ENCODE peak calls at places on chromosomes 5 and 9, in four cellular contexts. E is K562, R is GM12878, O is HepG2. K is an unnamed sample.

GRCh38 chr9:20479419-20480155 is 142.7 kb downstream of the MLLT3 start:
- DNase-seq in O (no peak), R (peak), E (no peak), K (no peak)

GRCh38 chr5:96687812-96688453 is 25.8 kb downstream of the CAST start:
- DNase-seq in E (peak), O (peak), R (no peak), K (peak)

GRCh38 chr5:109987970-109988369 is 298.2 kb downstream of the MAN2A1 start:
- DNase-seq in O (no peak), R (no peak), E (no peak), K (no peak)

GRCh38 chr9:128495804-128496417 is 8.6 kb upstream of the GLE1 start:
- DNase-seq in R (no peak), O (peak), E (no peak), K (peak)

GRCh38 chr9:5951686-5952211 is 61.1 kb downstream of the MLANA start:
- DNase-seq in O (no peak), R (no peak), E (no peak), K (no peak)

GRCh38 chr9:95770653-95771131 is 104.8 kb upstream of the ERCC6L2 start:
- DNase-seq in O (no peak), E (no peak), R (no peak), K (no peak)

GRCh38 chr9:109918359-109919163 is 138.6 kb downstream of the PALM2AKAP2 start:
- DNase-seq in R (peak), E (no peak), O (no peak), K (no peak)

GRCh38 chr9:14027114-14027812 is 286.7 kb downstream of the NFIB start:
- DNase-seq in R (no peak), E (no peak), O (no peak), K (no peak)

GRCh38 chr5:133485468-133485867 is 126.9 kb downstream of the FSTL4 start:
- DNase-seq in E (no peak), R (no peak), O (no peak), K (no peak)

GRCh38 chr5:151156732-151157402 is 712 bp downstream of the ANXA6 start:
- DNase-seq in R (no peak), O (no peak), E (no peak), K (no peak)

GRCh38 chr5:113123563-113123962 is 147.0 kb downstream of the DCP2 start:
- DNase-seq in O (peak), E (no peak), R (no peak), K (peak)

GRCh38 chr9:38177680-38178079 is 108.7 kb upstream of the SHB start:
- DNase-seq in R (no peak), O (no peak), E (no peak), K (no peak)

GRCh38 chr5:73637565-73637964 is 11.6 kb downstream of the ARHGEF28 start:
- DNase-seq in R (no peak), E (no peak), O (no peak), K (no peak)

GRCh38 chr5:111076076-111076475 is 4.6 kb downstream of the TSLP start:
- DNase-seq in E (no peak), R (no peak), O (no peak), K (no peak)
- TF ChIP-seq CHD4 in E (no peak), R (no peak), O (no peak), K (no peak)

GRCh38 chr5:10760033-10760975 is 730 bp downstream of the DAP start:
- DNase-seq in R (no peak), E (peak), O (peak), K (peak)
- TF ChIP-seq CHD4 in R (no peak), E (no peak), O (no peak), K (no peak)

GRCh38 chr9:124447297-124447661 is 3.0 kb upstream of the ADGRD2 start:
- DNase-seq in R (no peak), O (no peak), E (no peak), K (no peak)

GRCh38 chr9:124450931-124451661 is 845 bp downstream of the ADGRD2 start:
- DNase-seq in E (no peak), O (no peak), R (no peak), K (no peak)

GRCh38 chr9:124450241-124450924 is at the start of gene ADGRD2:
- DNase-seq in R (no peak), O (no peak), E (peak), K (no peak)

GRCh38 chr9:124448019-124448418 is 2.2 kb upstream of the ADGRD2 start:
- DNase-seq in O (no peak), R (no peak), E (no peak), K (no peak)

DNA sequence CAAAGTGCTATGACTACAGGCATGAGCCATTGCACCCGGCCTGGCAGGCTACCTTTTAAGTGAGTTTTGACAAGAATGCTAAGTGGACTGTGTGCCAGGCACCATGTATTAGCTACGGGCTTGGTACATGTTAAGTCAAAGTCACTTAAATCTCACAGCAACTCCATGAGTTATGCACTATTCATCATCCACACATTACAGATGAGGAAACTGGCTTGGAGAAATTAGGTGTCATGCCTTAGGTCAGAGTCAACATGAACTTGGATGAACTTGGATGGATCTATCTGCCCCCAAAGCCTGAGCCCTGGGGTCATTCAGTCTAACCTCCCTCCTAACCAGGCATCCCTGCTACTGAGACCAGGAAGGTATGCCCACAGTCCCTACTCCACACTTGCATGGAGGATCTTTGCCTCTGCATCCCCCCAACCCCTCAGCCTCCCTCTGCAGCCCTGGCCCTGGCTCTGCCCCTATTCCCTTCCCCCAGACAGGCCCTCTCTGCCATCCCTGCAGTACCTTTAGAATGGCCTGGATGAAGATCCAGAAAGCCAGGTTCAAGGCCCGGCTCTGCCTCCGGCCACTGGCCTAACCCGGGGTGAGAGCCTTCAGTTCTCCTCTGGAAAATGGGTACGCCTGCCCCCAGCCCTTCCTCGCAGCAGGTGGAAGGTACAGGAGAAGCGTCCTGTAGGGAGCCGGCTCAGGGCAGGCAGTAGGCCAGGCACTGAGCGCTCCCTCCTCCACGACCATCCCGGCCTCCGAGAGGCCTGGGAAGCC is 685 bp upstream of the ADGRD2 start:
- DNase-seq in O (no peak), E (no peak), R (no peak), K (no peak)
- TF ChIP-seq CHD4 in O (no peak), E (no peak), R (no peak), K (no peak)

GRCh38 chr5:33306758-33307157 is 134.0 kb upstream of the TARS1 start:
- DNase-seq in O (no peak), E (no peak), R (no peak), K (no peak)
- TF ChIP-seq CHD4 in O (no peak), E (no peak), R (no peak), K (no peak)

GRCh38 chr5:3010301-3010952 is 258.9 kb upstream of the IRX2 start:
- DNase-seq in E (no peak), O (no peak), R (no peak), K (no peak)
- TF ChIP-seq CHD4 in E (no peak), O (no peak), R (no peak), K (no peak)